ENCODE peak calls at places on chromosomes 3 and 15, in four cellular contexts. O is Right ventricle myocardium superior, V is neural progenitor cell, X is activated T-cell treated with anti-CD3 and anti-CD28 coated beads for 4 hours. P is an unnamed sample.

GRCh38 chr3:48926425-48927392 is 8.1 kb downstream of the ARIH2 start:
- DNase-seq in V (no peak), O (no peak), X (no peak), P (no peak)

GRCh38 chr15:89375093-89376062 is 40.8 kb upstream of the POLG start:
- DNase-seq in X (no peak), V (no peak), O (no peak), P (no peak)

GRCh38 chr3:143170043-143170442 is 50.5 kb downstream of the CHST2 start:
- DNase-seq in V (no peak), O (no peak), X (no peak), P (no peak)

GRCh38 chr15:85649372-85649771 is 145.4 kb downstream of the KLHL25 start:
- DNase-seq in V (no peak), O (no peak), X (peak; percentile 11), P (no peak)

GRCh38 chr3:99765042-99765942 is 52.4 kb upstream of the CMSS1 start:
- DNase-seq in O (no peak), V (no peak), X (no peak), P (no peak)

GRCh38 chr3:126347543-126348161 is 9.6 kb downstream of the KLF15 start:
- DNase-seq in O (no peak), X (no peak), V (no peak), P (no peak)

GRCh38 chr15:60675763-60676162 is 196.8 kb upstream of the ICE2 start:
- DNase-seq in V (no peak), X (no peak), O (no peak), P (no peak)

GRCh38 chr3:57977755-57978715 is 30.2 kb upstream of the FLNB start:
- DNase-seq in O (no peak), X (no peak), V (no peak), P (no peak)

GRCh38 chr3:146895026-146895749 is 290.0 kb upstream of the PLSCR5 start:
- DNase-seq in O (no peak), V (no peak), X (no peak), P (no peak)

GRCh38 chr3:11509175-11510000 is 134.3 kb downstream of the VGLL4 start:
- DNase-seq in X (no peak), V (peak; percentile 60), O (peak; percentile 82), P (peak; percentile 33)

GRCh38 chr3:181712505-181713299 is 977 bp downstream of the SOX2 start:
- DNase-seq in V (peak; percentile 73), X (no peak), O (no peak), P (no peak)

GRCh38 chr15:75799190-75799589 is 44.1 kb upstream of the UBE2Q2 start:
- DNase-seq in X (no peak), V (no peak), O (no peak), P (no peak)

GRCh38 chr3:138877246-138877645 is 42.5 kb upstream of the PIK3CB start:
- DNase-seq in X (no peak), O (no peak), V (no peak), P (peak; percentile 59)

GRCh38 chr15:39154776-39155175 is 426.1 kb upstream of the THBS1 start:
- DNase-seq in O (no peak), V (no peak), X (no peak), P (no peak)

GRCh38 chr3:135905058-135905724 is 60.3 kb upstream of the PPP2R3A start:
- DNase-seq in X (no peak), O (no peak), V (peak; percentile 28), P (no peak)

GRCh38 chr15:74958320-74958907 is 1.8 kb upstream of the RPP25 start:
- DNase-seq in X (no peak), O (peak; percentile 82), V (peak; percentile 68), P (no peak)

GRCh38 chr3:192514081-192514753 is 213.1 kb downstream of the FGF12 start:
- DNase-seq in X (no peak), O (no peak), V (peak; percentile 85), P (no peak)

GRCh38 chr3:69016901-69017300 is 3.4 kb upstream of the EOGT start:
- DNase-seq in X (no peak), O (no peak), V (no peak), P (no peak)